ENCODE peak calls at places on chromosome 14, in nine cellular contexts. One of them, this sample, is unnamed.

GRCh38 chr14:34875031-34875922 is at the start of gene BAZ1A:
- DNase-seq in MM.1S: peak; percentile 42
- DNase-seq in HCT116: peak; percentile 72
- DNase-seq in PC-3: peak; percentile 93
- DNase-seq in SK-N-SH: peak; percentile 78
- DNase-seq in GM23248: peak; percentile 91
- DNase-seq in hepatocyte: peak; percentile 84
- DNase-seq in GM23338: peak; percentile 82
- DNase-seq in OCI-LY7: peak; percentile 82
- DNase-seq in this sample: peak; percentile 78

GRCh38 chr14:47675489-47676300 is at the start of gene MDGA2:
- DNase-seq in HCT116: no peak
- DNase-seq in GM23338: peak; percentile 86
- DNase-seq in PC-3: no peak
- DNase-seq in hepatocyte: peak; percentile 51
- DNase-seq in GM23248: peak; percentile 29
- DNase-seq in OCI-LY7: no peak
- DNase-seq in MM.1S: no peak
- DNase-seq in SK-N-SH: peak; percentile 28
- DNase-seq in this sample: peak; percentile 85

GRCh38 chr14:52346778-52347177 is 32.7 kb downstream of the PTGER2 start:
- DNase-seq in PC-3: no peak
- DNase-seq in MM.1S: no peak
- DNase-seq in HCT116: no peak
- DNase-seq in GM23338: no peak
- DNase-seq in SK-N-SH: no peak
- DNase-seq in OCI-LY7: no peak
- DNase-seq in hepatocyte: no peak
- DNase-seq in GM23248: no peak
- DNase-seq in this sample: no peak

GRCh38 chr14:44833376-44833775 is 128.4 kb downstream of the KLHL28 start:
- DNase-seq in GM23248: peak; percentile 77
- DNase-seq in hepatocyte: peak; percentile 13
- DNase-seq in HCT116: peak; percentile 24
- DNase-seq in PC-3: peak; percentile 73
- DNase-seq in OCI-LY7: no peak
- DNase-seq in GM23338: no peak
- DNase-seq in SK-N-SH: no peak
- DNase-seq in MM.1S: no peak
- DNase-seq in this sample: no peak

GRCh38 chr14:25381498-25381897 is 331.6 kb upstream of the STXBP6 start:
- DNase-seq in SK-N-SH: peak; percentile 4
- DNase-seq in GM23248: peak; percentile 27
- DNase-seq in MM.1S: no peak
- DNase-seq in PC-3: peak; percentile 4
- DNase-seq in hepatocyte: peak; percentile 8
- DNase-seq in HCT116: no peak
- DNase-seq in GM23338: peak; percentile 52
- DNase-seq in OCI-LY7: peak; percentile 5
- DNase-seq in this sample: peak; percentile 9

GRCh38 chr14:58898655-58899316 is 261.0 kb downstream of the DACT1 start:
- DNase-seq in SK-N-SH: no peak
- DNase-seq in OCI-LY7: no peak
- DNase-seq in hepatocyte: no peak
- DNase-seq in HCT116: no peak
- DNase-seq in GM23248: peak; percentile 93
- DNase-seq in MM.1S: no peak
- DNase-seq in PC-3: peak; percentile 98
- DNase-seq in GM23338: no peak
- DNase-seq in this sample: no peak

GRCh38 chr14:104224516-104225281 is 86.3 kb downstream of the KIF26A start:
- DNase-seq in GM23248: no peak
- DNase-seq in PC-3: no peak
- DNase-seq in hepatocyte: peak; percentile 48
- DNase-seq in GM23338: peak; percentile 77
- DNase-seq in SK-N-SH: peak; percentile 67
- DNase-seq in MM.1S: no peak
- DNase-seq in HCT116: no peak
- DNase-seq in OCI-LY7: peak; percentile 45
- DNase-seq in this sample: peak; percentile 73

GRCh38 chr14:74444866-74445265 is 18.9 kb upstream of the SYNDIG1L start:
- DNase-seq in GM23338: peak; percentile 85
- DNase-seq in PC-3: no peak
- DNase-seq in HCT116: no peak
- DNase-seq in hepatocyte: no peak
- DNase-seq in MM.1S: no peak
- DNase-seq in SK-N-SH: no peak
- DNase-seq in GM23248: no peak
- DNase-seq in OCI-LY7: no peak
- DNase-seq in this sample: no peak

GRCh38 chr14:54470701-54471100 is 18.1 kb downstream of the GMFB start:
- DNase-seq in HCT116: no peak
- DNase-seq in SK-N-SH: no peak
- DNase-seq in OCI-LY7: no peak
- DNase-seq in hepatocyte: peak; percentile 32
- DNase-seq in MM.1S: no peak
- DNase-seq in GM23338: no peak
- DNase-seq in GM23248: no peak
- DNase-seq in PC-3: no peak
- DNase-seq in this sample: no peak

GRCh38 chr14:74425525-74426201 is 347 bp downstream of the SYNDIG1L start:
- DNase-seq in PC-3: peak; percentile 30
- DNase-seq in MM.1S: peak; percentile 26
- DNase-seq in OCI-LY7: no peak
- DNase-seq in hepatocyte: peak; percentile 73
- DNase-seq in GM23248: peak; percentile 55
- DNase-seq in GM23338: peak; percentile 80
- DNase-seq in SK-N-SH: peak; percentile 83
- DNase-seq in HCT116: no peak
- DNase-seq in this sample: peak; percentile 92

GRCh38 chr14:75861161-75861621 is 120.6 kb downstream of the TGFB3 start:
- DNase-seq in OCI-LY7: no peak
- DNase-seq in hepatocyte: peak; percentile 48
- DNase-seq in GM23338: peak; percentile 77
- DNase-seq in PC-3: peak; percentile 56
- DNase-seq in MM.1S: peak; percentile 12
- DNase-seq in SK-N-SH: no peak
- DNase-seq in GM23248: peak; percentile 89
- DNase-seq in HCT116: peak; percentile 56
- DNase-seq in this sample: no peak

GRCh38 chr14:58414845-58415244 is 12.5 kb downstream of the TIMM9 start:
- DNase-seq in HCT116: no peak
- DNase-seq in PC-3: peak; percentile 55
- DNase-seq in OCI-LY7: no peak
- DNase-seq in GM23248: no peak
- DNase-seq in hepatocyte: no peak
- DNase-seq in GM23338: peak; percentile 8
- DNase-seq in SK-N-SH: no peak
- DNase-seq in MM.1S: no peak
- DNase-seq in this sample: no peak

GRCh38 chr14:21069388-21070082 is 569 bp upstream of the ARHGEF40 start:
- DNase-seq in GM23338: peak; percentile 91
- DNase-seq in hepatocyte: peak; percentile 55
- DNase-seq in PC-3: no peak
- DNase-seq in GM23248: peak; percentile 64
- DNase-seq in MM.1S: no peak
- DNase-seq in HCT116: no peak
- DNase-seq in OCI-LY7: no peak
- DNase-seq in SK-N-SH: peak; percentile 77
- DNase-seq in this sample: peak; percentile 84

GRCh38 chr14:34539407-34540180 is at the start of gene EAPP:
- DNase-seq in MM.1S: peak; percentile 89
- DNase-seq in SK-N-SH: peak; percentile 96
- DNase-seq in HCT116: peak; percentile 95
- DNase-seq in GM23248: peak; percentile 99
- DNase-seq in hepatocyte: peak; percentile 99
- DNase-seq in OCI-LY7: peak; percentile 96
- DNase-seq in PC-3: peak; percentile 98
- DNase-seq in GM23338: peak; percentile 99
- DNase-seq in this sample: peak; percentile 98

GRCh38 chr14:50083467-50084337 is 32.7 kb downstream of the VCPKMT start:
- DNase-seq in SK-N-SH: no peak
- DNase-seq in HCT116: no peak
- DNase-seq in hepatocyte: no peak
- DNase-seq in OCI-LY7: no peak
- DNase-seq in PC-3: no peak
- DNase-seq in GM23338: no peak
- DNase-seq in MM.1S: peak; percentile 18
- DNase-seq in GM23248: no peak
- DNase-seq in this sample: no peak

GRCh38 chr14:90193925-90194324 is 62.4 kb upstream of the PSMC1 start:
- DNase-seq in SK-N-SH: peak; percentile 26
- DNase-seq in OCI-LY7: peak; percentile 9
- DNase-seq in MM.1S: no peak
- DNase-seq in GM23338: peak; percentile 81
- DNase-seq in HCT116: peak; percentile 22
- DNase-seq in GM23248: no peak
- DNase-seq in PC-3: no peak
- DNase-seq in hepatocyte: no peak
- DNase-seq in this sample: peak; percentile 31

GRCh38 chr14:39491134-39491541 is 58.9 kb upstream of the FBXO33 start:
- DNase-seq in PC-3: peak; percentile 60
- DNase-seq in OCI-LY7: peak; percentile 51
- DNase-seq in GM23248: peak; percentile 55
- DNase-seq in GM23338: peak; percentile 75
- DNase-seq in HCT116: peak; percentile 22
- DNase-seq in MM.1S: peak; percentile 7
- DNase-seq in SK-N-SH: peak; percentile 1
- DNase-seq in hepatocyte: peak; percentile 63
- DNase-seq in this sample: peak; percentile 67

GRCh38 chr14:20435454-20436362 is at the start of gene KLHL33:
- DNase-seq in GM23248: no peak
- DNase-seq in hepatocyte: no peak
- DNase-seq in OCI-LY7: no peak
- DNase-seq in GM23338: peak; percentile 70
- DNase-seq in MM.1S: no peak
- DNase-seq in HCT116: no peak
- DNase-seq in SK-N-SH: no peak
- DNase-seq in PC-3: no peak
- DNase-seq in this sample: no peak

GRCh38 chr14:66379116-66379515 is 107.1 kb upstream of the CCDC196 start:
- DNase-seq in MM.1S: no peak
- DNase-seq in SK-N-SH: no peak
- DNase-seq in GM23338: no peak
- DNase-seq in hepatocyte: no peak
- DNase-seq in HCT116: no peak
- DNase-seq in GM23248: no peak
- DNase-seq in OCI-LY7: no peak
- DNase-seq in PC-3: peak; percentile 63
- DNase-seq in this sample: peak; percentile 19

GRCh38 chr14:103721334-103722120 is 5.9 kb downstream of the ZFYVE21 start:
- DNase-seq in SK-N-SH: no peak
- DNase-seq in MM.1S: no peak
- DNase-seq in PC-3: peak; percentile 95
- DNase-seq in hepatocyte: no peak
- DNase-seq in GM23248: peak; percentile 84
- DNase-seq in HCT116: peak; percentile 86
- DNase-seq in GM23338: no peak
- DNase-seq in OCI-LY7: no peak
- DNase-seq in this sample: no peak

GRCh38 chr14:35806006-35806907 is 2.8 kb downstream of the RALGAPA1 start:
- DNase-seq in OCI-LY7: no peak
- DNase-seq in GM23248: no peak
- DNase-seq in PC-3: no peak
- DNase-seq in MM.1S: no peak
- DNase-seq in HCT116: no peak
- DNase-seq in GM23338: no peak
- DNase-seq in hepatocyte: no peak
- DNase-seq in SK-N-SH: no peak
- DNase-seq in this sample: no peak

GRCh38 chr14:74516451-74517155 is 23.0 kb downstream of the ISCA2 start:
- DNase-seq in GM23338: peak; percentile 55
- DNase-seq in hepatocyte: peak; percentile 50
- DNase-seq in GM23248: peak; percentile 70
- DNase-seq in MM.1S: no peak
- DNase-seq in PC-3: peak; percentile 39
- DNase-seq in SK-N-SH: no peak
- DNase-seq in OCI-LY7: no peak
- DNase-seq in HCT116: no peak
- DNase-seq in this sample: peak; percentile 27

DNA sequence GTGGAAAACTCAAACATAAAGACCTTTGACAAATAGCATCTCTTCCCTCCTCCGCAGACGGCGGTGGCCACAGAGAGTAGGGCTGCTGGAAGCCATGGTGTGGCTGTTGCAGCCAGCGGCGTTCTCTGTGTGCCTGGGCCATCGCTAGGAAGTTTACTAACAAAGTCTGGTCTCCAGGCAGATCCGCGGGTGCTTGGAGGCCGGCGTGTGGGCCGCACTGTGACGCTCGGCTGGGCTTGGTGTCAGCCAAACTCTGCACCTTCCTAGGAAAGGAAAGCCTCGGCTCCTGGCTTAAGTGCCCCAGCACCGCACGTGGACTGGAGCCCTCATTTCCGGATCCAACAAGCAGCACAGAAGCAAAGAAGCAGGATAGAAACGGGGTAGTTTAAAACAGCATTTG is 65.5 kb downstream of the CCDC88C start:
- DNase-seq in PC-3: no peak
- DNase-seq in GM23248: peak; percentile 62
- DNase-seq in hepatocyte: no peak
- DNase-seq in GM23338: peak; percentile 58
- DNase-seq in HCT116: no peak
- DNase-seq in MM.1S: no peak
- DNase-seq in SK-N-SH: no peak
- DNase-seq in OCI-LY7: peak; percentile 44
- DNase-seq in this sample: peak; percentile 49
- H2AFZ ChIP-seq in PC-3: no peak overlapping the region
- H2AFZ ChIP-seq in GM23248: no peak overlapping the region
- H2AFZ ChIP-seq in hepatocyte: no peak overlapping the region
- H2AFZ ChIP-seq in GM23338: no peak overlapping the region
- H2AFZ ChIP-seq in HCT116: no peak overlapping the region
- H2AFZ ChIP-seq in MM.1S: no peak overlapping the region
- H2AFZ ChIP-seq in SK-N-SH: no peak overlapping the region
- H2AFZ ChIP-seq in OCI-LY7: no peak overlapping the region
- H2AFZ ChIP-seq in this sample: no peak overlapping the region

GRCh38 chr14:94345344-94346072 is 22.4 kb upstream of the SERPINA6 start:
- DNase-seq in MM.1S: no peak
- DNase-seq in OCI-LY7: no peak
- DNase-seq in SK-N-SH: no peak
- DNase-seq in PC-3: peak; percentile 81
- DNase-seq in GM23338: no peak
- DNase-seq in HCT116: peak; percentile 76
- DNase-seq in GM23248: peak; percentile 99
- DNase-seq in hepatocyte: peak; percentile 78
- DNase-seq in this sample: no peak
- TF ChIP-seq EZH2phosphoT487 in MM.1S: no peak
- TF ChIP-seq EZH2phosphoT487 in OCI-LY7: no peak
- TF ChIP-seq EZH2phosphoT487 in SK-N-SH: no peak
- TF ChIP-seq EZH2phosphoT487 in PC-3: no peak
- TF ChIP-seq EZH2phosphoT487 in GM23338: no peak
- TF ChIP-seq EZH2phosphoT487 in HCT116: no peak
- TF ChIP-seq EZH2phosphoT487 in GM23248: no peak
- TF ChIP-seq EZH2phosphoT487 in hepatocyte: no peak
- TF ChIP-seq EZH2phosphoT487 in this sample: no peak

GRCh38 chr14:23482814-23483128 is 13.3 kb downstream of the NGDN start:
- DNase-seq in GM23248: no peak
- DNase-seq in PC-3: no peak
- DNase-seq in OCI-LY7: no peak
- DNase-seq in SK-N-SH: no peak
- DNase-seq in hepatocyte: no peak
- DNase-seq in HCT116: no peak
- DNase-seq in GM23338: no peak
- DNase-seq in MM.1S: no peak
- DNase-seq in this sample: no peak
- H2AFZ ChIP-seq in GM23248: no peak overlapping the region
- H2AFZ ChIP-seq in PC-3: no peak overlapping the region
- H2AFZ ChIP-seq in OCI-LY7: no peak overlapping the region
- H2AFZ ChIP-seq in SK-N-SH: no peak overlapping the region
- H2AFZ ChIP-seq in hepatocyte: no peak overlapping the region
- H2AFZ ChIP-seq in HCT116: no peak overlapping the region
- H2AFZ ChIP-seq in GM23338: no peak overlapping the region
- H2AFZ ChIP-seq in MM.1S: no peak overlapping the region
- H2AFZ ChIP-seq in this sample: no peak overlapping the region

GRCh38 chr14:63544641-63545234 is 1.6 kb upstream of the PPP2R5E start:
- DNase-seq in PC-3: peak; percentile 52
- DNase-seq in SK-N-SH: peak; percentile 63
- DNase-seq in MM.1S: peak; percentile 13
- DNase-seq in OCI-LY7: peak; percentile 43
- DNase-seq in hepatocyte: peak; percentile 16
- DNase-seq in HCT116: no peak
- DNase-seq in GM23338: no peak
- DNase-seq in GM23248: peak; percentile 64
- DNase-seq in this sample: no peak
- TF ChIP-seq EZH2phosphoT487 in PC-3: no peak
- TF ChIP-seq EZH2phosphoT487 in SK-N-SH: no peak
- TF ChIP-seq EZH2phosphoT487 in MM.1S: no peak
- TF ChIP-seq EZH2phosphoT487 in OCI-LY7: no peak
- TF ChIP-seq EZH2phosphoT487 in hepatocyte: no peak
- TF ChIP-seq EZH2phosphoT487 in HCT116: no peak
- TF ChIP-seq EZH2phosphoT487 in GM23338: no peak
- TF ChIP-seq EZH2phosphoT487 in GM23248: no peak
- TF ChIP-seq EZH2phosphoT487 in this sample: no peak